ENCODE peak calls at places on chromosomes 5 and 9, in four cellular contexts. One of them, this sample, is unnamed.

GRCh38 chr5:171421331-171422262 is 2.1 kb downstream of the FGF18 start:
- DNase-seq in spleen: peak; percentile 59
- DNase-seq in transverse colon: no peak
- DNase-seq in stomach: peak; percentile 18
- DNase-seq in this sample: no peak

GRCh38 chr5:33523208-33523771 is 82.5 kb downstream of the TARS1 start:
- DNase-seq in spleen: no peak
- DNase-seq in transverse colon: no peak
- DNase-seq in stomach: no peak
- DNase-seq in this sample: no peak

GRCh38 chr5:159908201-159908940 is 7.9 kb upstream of the ADRA1B start:
- DNase-seq in stomach: no peak
- DNase-seq in transverse colon: no peak
- DNase-seq in spleen: no peak
- DNase-seq in this sample: no peak

GRCh38 chr9:78032599-78033457 is 1.2 kb upstream of the GNAQ start:
- DNase-seq in transverse colon: peak; percentile 21
- DNase-seq in spleen: no peak
- DNase-seq in stomach: no peak
- DNase-seq in this sample: peak; percentile 44

GRCh38 chr5:158163836-158164572 is 305.1 kb upstream of the CLINT1 start:
- DNase-seq in spleen: no peak
- DNase-seq in transverse colon: no peak
- DNase-seq in stomach: no peak
- DNase-seq in this sample: no peak

GRCh38 chr9:112792670-112793069 is 42.1 kb downstream of the SNX30 start:
- DNase-seq in transverse colon: no peak
- DNase-seq in stomach: no peak
- DNase-seq in spleen: no peak
- DNase-seq in this sample: no peak

GRCh38 chr5:91556-92263 is at the start of gene PLEKHG4B:
- DNase-seq in transverse colon: no peak
- DNase-seq in stomach: no peak
- DNase-seq in spleen: peak; percentile 66
- DNase-seq in this sample: no peak

GRCh38 chr5:157989296-157989695 is 130.4 kb upstream of the CLINT1 start:
- DNase-seq in stomach: no peak
- DNase-seq in spleen: no peak
- DNase-seq in transverse colon: no peak
- DNase-seq in this sample: no peak

GRCh38 chr9:757246-757881 is 84.1 kb upstream of the DMRT1 start:
- DNase-seq in transverse colon: peak; percentile 23
- DNase-seq in stomach: no peak
- DNase-seq in spleen: no peak
- DNase-seq in this sample: peak; percentile 43

GRCh38 chr9:129138476-129139232 is 27.4 kb downstream of the PTPA start:
- DNase-seq in spleen: peak; percentile 88
- DNase-seq in stomach: peak; percentile 46
- DNase-seq in transverse colon: peak; percentile 22
- DNase-seq in this sample: no peak

GRCh38 chr5:56827923-56828322 is 12.6 kb downstream of the MAP3K1 start:
- DNase-seq in stomach: no peak
- DNase-seq in spleen: no peak
- DNase-seq in transverse colon: no peak
- DNase-seq in this sample: no peak

GRCh38 chr5:141869514-141869913 is 8.7 kb downstream of the PCDH1 start:
- DNase-seq in transverse colon: peak; percentile 86
- DNase-seq in spleen: peak; percentile 65
- DNase-seq in stomach: peak; percentile 73
- DNase-seq in this sample: no peak

GRCh38 chr9:8733096-8733954 is 933.7 kb upstream of the DMAC1 start:
- DNase-seq in transverse colon: no peak
- DNase-seq in spleen: peak; percentile 67
- DNase-seq in stomach: no peak
- DNase-seq in this sample: no peak

GRCh38 chr9:90915693-90916092 is 114.1 kb downstream of the SYK start:
- DNase-seq in transverse colon: peak; percentile 58
- DNase-seq in spleen: peak; percentile 74
- DNase-seq in stomach: peak; percentile 41
- DNase-seq in this sample: no peak

GRCh38 chr5:91074615-91075014 is 308.5 kb downstream of the ARRDC3 start:
- DNase-seq in spleen: no peak
- DNase-seq in transverse colon: no peak
- DNase-seq in stomach: no peak
- DNase-seq in this sample: no peak

GRCh38 chr5:115514220-115514619 is 30.4 kb downstream of the FEM1C start:
- DNase-seq in stomach: no peak
- DNase-seq in spleen: no peak
- DNase-seq in transverse colon: no peak
- DNase-seq in this sample: no peak

GRCh38 chr9:133656211-133657119 is 20.3 kb downstream of the DBH start:
- DNase-seq in stomach: no peak
- DNase-seq in spleen: no peak
- DNase-seq in transverse colon: no peak
- DNase-seq in this sample: no peak
- H3K27me3 ChIP-seq in stomach: peaks cover 3% of the 10 kb centered on the region
- H3K27me3 ChIP-seq in spleen: peaks cover 97% of the 10 kb centered on the region
- H3K27me3 ChIP-seq in transverse colon: peaks cover 90% of the 10 kb centered on the region
- H3K27me3 ChIP-seq in this sample: peaks cover 24% of the 10 kb centered on the region

GRCh38 chr5:139562847-139563246 is 1.7 kb downstream of the UBE2D2 start:
- DNase-seq in stomach: no peak
- DNase-seq in spleen: peak; percentile 7
- DNase-seq in transverse colon: no peak
- DNase-seq in this sample: no peak
- H3K4me3 ChIP-seq in stomach: peak overlapping the region; percentile 83
- H3K4me3 ChIP-seq in spleen: peak overlapping the region; percentile 84
- H3K4me3 ChIP-seq in transverse colon: peak overlapping the region; percentile 99
- H3K4me3 ChIP-seq in this sample: peak overlapping the region; percentile 72

DNA sequence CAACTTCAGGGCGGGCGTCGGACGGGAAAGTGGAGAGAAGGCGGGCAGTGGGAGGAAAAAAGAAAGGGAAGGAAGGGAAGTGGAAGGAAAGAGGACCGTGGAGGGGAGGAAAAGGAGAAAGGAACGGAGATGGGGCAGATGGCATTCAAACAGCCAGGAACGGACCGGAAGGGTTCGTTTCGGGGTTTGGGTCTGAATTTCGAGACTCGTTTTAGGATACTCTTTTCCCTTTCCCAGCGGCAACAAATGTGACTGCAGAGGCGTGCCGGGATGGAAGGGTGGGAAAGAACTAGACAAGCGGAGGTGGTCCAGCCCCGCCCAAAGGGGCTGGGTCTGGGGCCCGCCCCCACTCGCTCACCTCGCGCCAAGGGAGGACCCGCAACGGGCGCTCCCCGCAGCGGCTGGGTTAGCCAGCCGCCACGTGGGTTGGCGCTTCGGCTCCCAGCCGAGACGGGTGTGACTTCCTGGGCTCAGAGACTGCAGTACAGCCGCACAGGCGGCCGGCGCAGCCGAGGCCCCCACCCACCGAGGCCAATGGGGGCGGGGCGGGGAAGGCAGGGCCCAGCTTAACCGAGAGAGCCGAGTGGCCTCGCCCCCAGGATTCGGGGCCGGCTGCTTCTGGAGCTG is 2.7 kb downstream of the VCAN start:
- DNase-seq in transverse colon: peak; percentile 63
- DNase-seq in spleen: peak; percentile 82
- DNase-seq in stomach: peak; percentile 42
- DNase-seq in this sample: no peak
- TF ChIP-seq POLR2AphosphoS5 in transverse colon: peak; percentile 7
- TF ChIP-seq POLR2AphosphoS5 in spleen: no peak
- TF ChIP-seq POLR2AphosphoS5 in stomach: no peak
- TF ChIP-seq POLR2AphosphoS5 in this sample: no peak

GRCh38 chr9:132591751-132592314 is 9.4 kb downstream of the BARHL1 start:
- DNase-seq in spleen: no peak
- DNase-seq in transverse colon: no peak
- DNase-seq in stomach: no peak
- DNase-seq in this sample: no peak

GRCh38 chr9:132589148-132590036 is 7.0 kb downstream of the BARHL1 start:
- DNase-seq in stomach: no peak
- DNase-seq in spleen: no peak
- DNase-seq in transverse colon: no peak
- DNase-seq in this sample: no peak

GRCh38 chr9:132590037-132590317 is 7.6 kb downstream of the BARHL1 start:
- DNase-seq in spleen: no peak
- DNase-seq in stomach: no peak
- DNase-seq in transverse colon: no peak
- DNase-seq in this sample: no peak

GRCh38 chr9:132591244-132591643 is 8.8 kb downstream of the BARHL1 start:
- DNase-seq in stomach: no peak
- DNase-seq in transverse colon: no peak
- DNase-seq in spleen: no peak
- DNase-seq in this sample: no peak

DNA sequence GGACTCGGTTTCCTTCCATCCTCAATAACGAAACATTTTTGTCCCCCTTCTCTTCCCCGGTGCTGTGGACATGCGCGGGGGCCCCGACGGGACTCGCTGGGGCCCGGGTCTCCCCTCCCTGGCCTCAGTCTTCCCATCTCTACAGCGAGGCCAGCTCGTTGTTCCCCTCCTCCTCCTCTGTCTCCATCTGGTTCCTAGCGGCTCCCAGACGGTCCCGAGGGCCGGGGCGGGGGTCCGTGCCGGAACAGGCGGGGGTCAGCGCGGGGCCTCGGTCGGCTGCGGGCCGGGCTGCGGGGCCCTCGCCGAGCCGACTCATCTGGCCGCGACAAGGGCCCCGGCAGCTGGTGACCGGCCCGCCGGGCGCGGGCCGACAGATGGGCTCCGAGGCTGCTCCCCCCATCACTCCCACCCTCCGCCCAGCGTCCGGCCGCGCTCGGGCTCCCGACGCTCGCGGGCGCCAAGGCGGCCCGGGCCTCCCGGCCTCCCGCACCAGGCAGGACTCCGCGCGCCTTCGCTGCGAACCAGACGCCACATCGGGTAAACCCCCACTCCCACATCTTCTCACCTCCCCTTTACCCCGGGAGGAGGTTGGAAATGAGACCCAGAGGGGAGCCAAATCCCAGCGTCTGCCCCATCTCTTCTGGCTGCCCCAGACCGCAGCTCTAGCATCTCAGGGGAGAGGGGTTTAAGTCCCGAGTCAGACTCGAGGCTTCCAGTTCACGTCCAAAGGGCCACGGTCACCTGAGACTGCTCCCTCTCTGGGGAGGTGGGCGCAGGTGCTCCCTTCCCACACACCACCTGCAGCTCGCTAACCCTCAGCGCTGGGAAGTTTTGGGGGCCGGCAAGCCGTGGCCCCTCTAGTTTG is 8.1 kb downstream of the BARHL1 start:
- DNase-seq in stomach: no peak
- DNase-seq in transverse colon: no peak
- DNase-seq in spleen: no peak
- DNase-seq in this sample: no peak
- H3K27me3 ChIP-seq in stomach: peaks cover 49% of the 10 kb centered on the region
- H3K27me3 ChIP-seq in transverse colon: peaks cover 71% of the 10 kb centered on the region
- H3K27me3 ChIP-seq in spleen: peaks cover 76% of the 10 kb centered on the region
- H3K27me3 ChIP-seq in this sample: peaks cover 56% of the 10 kb centered on the region

GRCh38 chr9:136997355-136997754 is 987 bp upstream of the CLIC3 start:
- DNase-seq in transverse colon: no peak
- DNase-seq in stomach: no peak
- DNase-seq in spleen: no peak
- DNase-seq in this sample: no peak
- H3K4me3 ChIP-seq in transverse colon: no peak overlapping the region
- H3K4me3 ChIP-seq in stomach: peak overlapping the region; percentile 25
- H3K4me3 ChIP-seq in spleen: peak overlapping the region; percentile 30
- H3K4me3 ChIP-seq in this sample: no peak overlapping the region

GRCh38 chr5:10629661-10630060 is 65.8 kb downstream of the ANKRD33B start:
- DNase-seq in stomach: no peak
- DNase-seq in spleen: no peak
- DNase-seq in transverse colon: no peak
- DNase-seq in this sample: no peak
- TF ChIP-seq POLR2AphosphoS5 in stomach: no peak
- TF ChIP-seq POLR2AphosphoS5 in spleen: no peak
- TF ChIP-seq POLR2AphosphoS5 in transverse colon: no peak
- TF ChIP-seq POLR2AphosphoS5 in this sample: no peak

GRCh38 chr5:123085638-123086286 is 3.3 kb upstream of the PRDM6 start:
- DNase-seq in stomach: no peak
- DNase-seq in spleen: no peak
- DNase-seq in transverse colon: no peak
- DNase-seq in this sample: no peak

GRCh38 chr5:123084730-123085605 is 4.1 kb upstream of the PRDM6 start:
- DNase-seq in stomach: no peak
- DNase-seq in spleen: no peak
- DNase-seq in transverse colon: no peak
- DNase-seq in this sample: no peak

GRCh38 chr5:123087173-123088030 is 1.6 kb upstream of the PRDM6 start:
- DNase-seq in transverse colon: no peak
- DNase-seq in stomach: no peak
- DNase-seq in spleen: no peak
- DNase-seq in this sample: no peak

GRCh38 chr5:123088031-123088805 is 823 bp upstream of the PRDM6 start:
- DNase-seq in stomach: no peak
- DNase-seq in transverse colon: no peak
- DNase-seq in spleen: no peak
- DNase-seq in this sample: no peak

DNA sequence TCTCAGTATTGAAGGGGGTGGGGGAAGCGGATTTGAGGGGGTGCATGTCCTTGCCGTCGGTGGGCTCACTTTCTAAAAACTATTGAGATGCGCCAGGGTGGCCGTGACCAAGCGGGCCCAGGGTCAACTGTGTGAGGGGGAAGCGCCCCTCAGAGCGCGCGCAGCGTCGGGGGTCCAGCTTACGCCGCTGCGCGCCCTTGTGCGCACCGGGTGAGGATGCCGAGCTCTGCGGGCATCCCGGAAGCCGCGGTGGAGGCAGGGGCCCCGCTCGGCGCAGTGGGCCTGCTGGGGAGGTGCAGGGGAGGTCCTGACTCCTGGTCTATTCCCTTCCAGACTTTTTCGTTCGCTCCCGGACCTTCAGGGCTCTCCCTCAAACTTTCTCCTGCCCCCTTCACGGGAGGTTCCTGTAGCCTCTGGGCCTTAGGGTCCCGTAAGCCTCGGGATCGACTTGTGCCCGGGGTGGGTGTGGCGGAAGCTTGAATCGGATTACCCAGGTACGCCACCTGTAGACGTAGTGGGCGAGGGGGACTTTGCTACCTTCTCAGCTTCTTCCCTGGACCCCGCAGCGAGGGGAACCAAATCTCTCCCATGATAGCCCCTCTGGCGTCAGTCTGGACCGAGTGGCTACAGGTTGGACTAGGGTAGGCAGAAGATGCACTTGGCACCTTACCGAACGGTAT is 2.5 kb upstream of the PRDM6 start:
- DNase-seq in spleen: no peak
- DNase-seq in stomach: no peak
- DNase-seq in transverse colon: no peak
- DNase-seq in this sample: no peak
- H3K27me3 ChIP-seq in spleen: peaks cover 100% of the 10 kb centered on the region
- H3K27me3 ChIP-seq in stomach: peaks cover 12% of the 10 kb centered on the region
- H3K27me3 ChIP-seq in transverse colon: peaks cover 99% of the 10 kb centered on the region
- H3K27me3 ChIP-seq in this sample: peaks cover 13% of the 10 kb centered on the region